ENCODE peak calls at places on chromosomes 3 and 15, in six cellular contexts. P, Z, M, G, I and H are unnamed samples.

GRCh38 chr3:185779461-185779860 is 45.4 kb downstream of the IGF2BP2 start:
- DNase-seq in P (no peak), Z (no peak), M (no peak), G (no peak), I (no peak), H (no peak)

GRCh38 chr15:65338366-65338765 is 33.9 kb downstream of the RNU5B-1 start:
- DNase-seq in P (no peak), Z (no peak), M (no peak), G (no peak), I (no peak), H (peak; percentile 37)

GRCh38 chr15:101083336-101084045 is 164.3 kb downstream of the LRRK1 start:
- DNase-seq in P (no peak), Z (no peak), M (no peak), G (no peak), I (no peak), H (no peak)

GRCh38 chr3:129317014-129317771 is 38.5 kb downstream of the HMCES start:
- DNase-seq in P (no peak), Z (no peak), M (peak; percentile 5), G (no peak), I (peak; percentile 58), H (peak; percentile 73)

GRCh38 chr3:141530133-141530768 is 43.4 kb downstream of the RASA2 start:
- DNase-seq in P (no peak), Z (no peak), M (no peak), G (no peak), I (no peak), H (no peak)

GRCh38 chr15:85289677-85290365 is 90.6 kb upstream of the AKAP13 start:
- DNase-seq in P (peak; percentile 56), Z (no peak), M (peak; percentile 44), G (peak; percentile 64), I (peak; percentile 28), H (peak; percentile 77)

GRCh38 chr15:68676926-68677325 is 98.1 kb downstream of the CORO2B start:
- DNase-seq in P (no peak), Z (no peak), M (no peak), G (no peak), I (no peak), H (no peak)

GRCh38 chr15:80507638-80508316 is 103.6 kb downstream of the ARNT2 start:
- DNase-seq in P (no peak), Z (no peak), M (no peak), G (no peak), I (no peak), H (no peak)

GRCh38 chr3:188518835-188519452 is 365.0 kb downstream of the LPP start:
- DNase-seq in P (no peak), Z (no peak), M (no peak), G (no peak), I (no peak), H (no peak)

GRCh38 chr3:4888913-4889846 is 90.1 kb upstream of the BHLHE40 start:
- DNase-seq in P (no peak), Z (no peak), M (peak; percentile 15), G (no peak), I (no peak), H (no peak)

DNA sequence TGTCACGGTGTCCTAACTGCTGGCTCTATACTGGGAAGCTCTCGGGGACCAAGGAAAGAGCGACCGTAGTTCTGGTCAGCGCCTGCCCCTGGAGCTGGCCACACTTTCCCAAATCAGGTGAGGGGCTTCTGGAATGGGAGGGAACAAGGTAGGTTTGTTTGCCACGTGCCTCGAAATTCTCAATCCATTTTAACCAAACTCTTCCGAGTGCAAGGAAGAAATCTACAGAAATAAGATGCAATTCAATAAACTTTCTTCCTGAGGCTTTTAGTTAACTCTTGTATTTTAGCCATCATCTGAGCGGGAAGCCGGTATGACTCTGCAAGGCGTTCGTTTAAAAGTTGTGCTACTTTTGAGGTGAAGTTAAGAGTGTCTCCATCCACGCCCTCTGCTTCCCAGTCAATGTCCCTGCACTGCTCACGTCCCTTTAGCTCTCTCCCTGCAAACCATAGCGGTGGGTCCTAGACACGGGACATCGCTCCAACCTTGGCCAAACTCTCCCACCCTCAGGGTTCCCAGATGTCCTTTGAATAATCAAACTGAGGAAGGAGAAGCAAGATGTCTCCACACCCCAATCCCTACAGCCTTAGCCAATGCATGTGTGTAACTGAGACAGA is 595 bp downstream of the AGTR1 start:
- DNase-seq in P (no peak), Z (no peak), M (no peak), G (no peak), I (no peak), H (no peak)
- H3K4me3 ChIP-seq in P (peak overlapping the region; percentile 53), Z (no peak overlapping the region), M (no peak overlapping the region), G (peak overlapping the region; percentile 60), I (peak overlapping the region; percentile 47), H (peak overlapping the region; percentile 41)

GRCh38 chr3:71541313-71541712 is 42.2 kb downstream of the FOXP1 start:
- DNase-seq in P (no peak), Z (no peak), M (no peak), G (no peak), I (no peak), H (no peak)
- H3K27me3 ChIP-seq in P (no peaks in the 10 kb centered on the region), Z (no peaks in the 10 kb centered on the region), M (no peaks in the 10 kb centered on the region), G (no peaks in the 10 kb centered on the region), I (no peaks in the 10 kb centered on the region), H (no peaks in the 10 kb centered on the region)

DNA sequence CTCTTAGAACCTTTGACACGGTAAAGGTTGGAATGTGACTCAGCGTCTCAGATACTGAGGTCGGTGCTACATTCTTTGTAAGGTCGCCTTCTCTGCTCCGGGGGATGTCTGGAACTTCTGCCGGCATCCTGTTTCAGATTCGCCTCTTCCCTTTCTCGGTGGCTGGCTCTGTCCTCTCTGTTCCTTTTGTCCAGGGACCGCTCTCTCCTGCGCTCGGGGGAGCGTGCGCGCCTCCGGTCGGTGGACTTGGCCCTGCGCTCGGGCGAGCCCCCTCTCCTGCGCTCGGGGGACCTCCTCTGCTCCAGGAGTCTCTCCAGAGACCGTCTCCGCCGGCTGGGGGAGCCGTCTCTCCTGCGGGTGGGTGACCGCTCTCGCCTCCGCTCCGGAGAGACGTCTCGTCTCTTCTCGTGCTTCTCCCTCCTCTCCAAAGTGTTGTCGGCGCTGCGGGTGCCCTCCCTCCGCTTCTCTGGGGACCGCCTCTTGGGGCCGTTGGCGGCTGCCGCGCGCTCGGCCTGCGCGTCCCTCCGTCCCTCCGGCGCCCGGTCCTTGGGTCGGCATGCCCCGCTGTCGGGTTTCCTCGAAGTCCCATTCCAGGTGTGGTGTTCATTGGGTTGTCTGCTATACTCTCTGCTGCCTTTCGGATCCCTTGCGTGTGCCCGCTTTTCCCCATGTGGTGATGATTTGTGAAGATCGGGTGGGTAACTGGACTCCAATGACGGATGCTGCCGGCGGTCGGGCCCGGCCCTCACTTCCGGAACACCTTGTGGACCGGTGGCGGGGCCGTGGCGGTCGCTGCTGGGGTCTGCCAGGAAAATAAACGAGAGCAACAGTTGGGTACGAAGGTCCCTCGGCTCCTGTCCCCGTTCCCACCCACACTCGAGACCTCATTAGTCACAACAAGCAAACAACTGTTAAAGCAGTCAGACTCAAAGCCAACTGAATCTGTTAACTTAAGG is 668.8 kb upstream of the ADAMTS9 start:
- DNase-seq in P (no peak), Z (no peak), M (no peak), G (no peak), I (no peak), H (peak; percentile 48)
- H3K4me3 ChIP-seq in P (peak overlapping the region; percentile 27), Z (no peak overlapping the region), M (no peak overlapping the region), G (no peak overlapping the region), I (no peak overlapping the region), H (peak overlapping the region; percentile 30)

DNA sequence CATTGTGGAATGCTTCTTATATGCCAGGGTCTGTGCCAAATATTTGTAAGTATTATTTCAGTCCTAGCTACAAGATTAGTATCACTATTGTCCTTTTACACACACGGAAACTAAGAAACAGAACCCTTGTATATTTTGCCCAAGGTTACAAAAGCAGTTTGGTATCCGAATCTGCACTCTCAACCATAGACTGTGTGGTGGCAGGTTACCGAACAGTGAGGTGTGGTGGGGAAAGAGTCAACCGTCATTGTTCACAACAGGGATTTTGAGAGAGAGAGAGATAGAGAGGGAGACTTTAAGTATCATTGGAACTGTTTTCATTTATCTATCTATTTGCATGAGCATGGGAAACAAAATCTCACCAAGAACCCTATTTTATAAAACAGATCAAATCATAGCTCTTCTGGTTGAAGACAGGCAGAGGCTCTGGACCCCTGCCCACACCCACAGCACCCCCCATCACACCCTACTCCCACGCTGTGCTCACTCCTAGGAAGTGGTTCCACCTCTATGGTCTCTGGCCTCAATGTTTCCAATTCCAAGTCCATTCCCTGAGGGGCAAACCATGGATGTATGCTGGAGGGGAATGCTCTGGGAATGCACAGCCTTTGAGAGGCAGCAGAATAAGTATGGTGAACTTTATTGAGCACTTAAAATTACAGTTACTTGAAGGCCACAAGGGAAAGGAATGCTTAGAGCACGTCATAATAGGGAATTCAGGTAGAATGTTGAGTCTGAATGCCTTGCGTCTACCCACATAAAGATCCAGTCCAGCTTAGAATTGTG is 69.0 kb downstream of the ARHGAP31 start:
- DNase-seq in P (no peak), Z (no peak), M (no peak), G (no peak), I (no peak), H (no peak)
- H3K27me3 ChIP-seq in P (no peaks in the 10 kb centered on the region), Z (peaks cover 2% of the 10 kb centered on the region), M (no peaks in the 10 kb centered on the region), G (no peaks in the 10 kb centered on the region), I (no peaks in the 10 kb centered on the region), H (no peaks in the 10 kb centered on the region)

GRCh38 chr3:138947303-138948121 is 495 bp downstream of the FOXL2NB start:
- DNase-seq in P (no peak), Z (no peak), M (no peak), G (no peak), I (no peak), H (no peak)

GRCh38 chr3:138944842-138945645 is 1.9 kb downstream of the FOXL2 start:
- DNase-seq in P (no peak), Z (no peak), M (no peak), G (no peak), I (peak; percentile 38), H (peak; percentile 83)

GRCh38 chr3:138946554-138947302 is at the start of the genes FOXL2 and FOXL2NB:
- DNase-seq in P (no peak), Z (no peak), M (no peak), G (no peak), I (peak; percentile 96), H (peak; percentile 87)

GRCh38 chr3:138944136-138944658 is 2.7 kb downstream of the FOXL2 start:
- DNase-seq in P (no peak), Z (no peak), M (no peak), G (no peak), I (peak; percentile 34), H (peak; percentile 78)

DNA sequence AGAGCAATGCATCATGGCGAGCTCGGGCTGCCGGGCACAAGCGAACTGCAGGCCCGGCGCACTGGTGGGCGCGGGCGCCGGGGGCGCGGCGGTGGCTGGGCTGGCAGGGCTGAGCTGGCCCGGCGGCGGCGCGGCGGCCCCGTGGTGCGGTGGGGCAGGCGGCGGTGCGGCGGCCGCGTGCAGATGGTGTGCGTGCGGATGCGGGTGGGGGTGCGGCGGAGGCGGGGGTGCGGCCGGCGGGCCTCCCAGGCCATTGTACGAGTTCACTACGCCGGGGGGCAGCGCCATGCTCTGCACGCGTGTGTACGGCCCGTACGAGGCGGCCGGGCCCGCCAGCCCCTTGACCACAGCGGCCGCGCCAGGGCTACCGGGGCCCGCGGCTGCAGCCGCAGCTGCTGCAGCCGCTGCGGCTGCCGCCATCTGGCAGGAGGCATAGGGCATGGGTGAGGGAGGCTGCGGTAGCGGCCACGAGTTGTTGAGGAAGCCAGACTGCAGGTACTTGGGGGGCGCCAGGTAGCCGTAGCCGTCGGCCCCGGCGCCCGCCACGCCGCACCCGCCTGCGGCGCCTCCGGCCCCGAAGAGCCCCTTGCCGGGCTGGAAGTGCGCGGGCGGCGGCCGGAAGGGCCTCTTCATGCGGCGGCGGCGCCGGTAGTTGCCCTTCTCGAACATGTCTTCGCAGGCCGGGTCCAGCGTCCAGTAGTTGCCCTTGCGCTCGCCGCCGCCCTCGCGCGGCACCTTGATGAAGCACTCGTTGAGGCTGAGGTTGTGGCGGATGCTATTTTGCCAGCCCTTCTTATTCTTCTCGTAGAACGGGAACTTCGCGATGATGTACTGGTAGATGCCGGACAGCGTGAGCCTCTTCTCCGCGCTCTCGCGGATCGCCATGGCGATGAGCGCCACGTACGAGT is 1.0 kb downstream of the FOXL2 start:
- DNase-seq in P (no peak), Z (peak; percentile 57), M (no peak), G (peak; percentile 40), I (peak; percentile 62), H (peak; percentile 76)
- H3K4me3 ChIP-seq in P (peak overlapping the region; percentile 41), Z (peak overlapping the region; percentile 33), M (no peak overlapping the region), G (peak overlapping the region; percentile 51), I (peak overlapping the region; percentile 75), H (peak overlapping the region; percentile 55)

GRCh38 chr15:79432345-79433311 is 492 bp downstream of the MINAR1 start:
- DNase-seq in P (no peak), Z (no peak), M (no peak), G (no peak), I (no peak), H (peak; percentile 83)
- H3K27me3 ChIP-seq in P (peaks cover 71% of the 10 kb centered on the region), Z (peaks cover 47% of the 10 kb centered on the region), M (no peaks in the 10 kb centered on the region), G (no peaks in the 10 kb centered on the region), I (no peaks in the 10 kb centered on the region), H (peaks cover 53% of the 10 kb centered on the region)